ENCODE peak calls at places on chromosome 18, in nine cellular contexts. O is T-helper 17 cell; V is MM.1S; F is SK-MEL-5; S is tibial artery; Y is cardiac fibroblast; U is AML-193; E is M059J; X is stimulated activated CD4-positive, alpha-beta T cell treated with anti-CD3 and anti-CD28 coated beads, Interleukin-4, amount 100 ng/mL, for 48 hours. P is an unnamed sample.

GRCh38 chr18:51054764-51055163 is 24.8 kb downstream of the SMAD4 start:
- DNase-seq in O (no peak), V (no peak), F (no peak), S (no peak), Y (peak), U (no peak), E (peak), X (no peak), P (no peak)

GRCh38 chr18:52242711-52243110 is 97.3 kb upstream of the DCC start:
- DNase-seq in O (no peak), V (no peak), F (no peak), S (no peak), Y (peak), U (no peak), E (no peak), X (no peak), P (no peak)

GRCh38 chr18:23170137-23170536 is 34.9 kb downstream of the CABLES1 start:
- DNase-seq in O (no peak), V (no peak), F (no peak), S (no peak), Y (no peak), U (no peak), E (no peak), X (no peak), P (no peak)

GRCh38 chr18:63963610-63964256 is 6.1 kb upstream of the SERPINB8 start:
- DNase-seq in O (no peak), V (peak), F (peak), S (no peak), Y (peak), U (peak), E (peak), X (peak), P (no peak)

GRCh38 chr18:5444847-5445246 is 99.0 kb downstream of the EPB41L3 start:
- DNase-seq in O (no peak), V (no peak), F (no peak), S (no peak), Y (no peak), U (no peak), E (no peak), X (no peak), P (no peak)

GRCh38 chr18:55401275-55401620 is 186.7 kb downstream of the TCF4 start:
- DNase-seq in O (no peak), V (no peak), F (no peak), S (no peak), Y (no peak), U (no peak), E (no peak), X (no peak), P (no peak)

GRCh38 chr18:74803117-74803516 is 205.4 kb downstream of the ZNF407 start:
- DNase-seq in O (no peak), V (no peak), F (no peak), S (no peak), Y (no peak), U (no peak), E (no peak), X (no peak), P (no peak)

GRCh38 chr18:44693030-44693784 is 12.5 kb downstream of the SETBP1 start:
- DNase-seq in O (no peak), V (no peak), F (no peak), S (no peak), Y (no peak), U (no peak), E (peak), X (no peak), P (no peak)

GRCh38 chr18:58572680-58573079 is 56.2 kb downstream of the ALPK2 start:
- DNase-seq in O (no peak), V (no peak), F (no peak), S (no peak), Y (no peak), U (no peak), E (no peak), X (no peak), P (no peak)

GRCh38 chr18:2986150-2986865 is 26.6 kb downstream of the LPIN2 start:
- DNase-seq in O (no peak), V (no peak), F (no peak), S (no peak), Y (peak), U (no peak), E (no peak), X (no peak), P (no peak)

GRCh38 chr18:77250926-77251729 is 1.5 kb downstream of the GALR1 start:
- DNase-seq in O (no peak), V (no peak), F (no peak), S (no peak), Y (peak), U (no peak), E (no peak), X (no peak), P (no peak)

GRCh38 chr18:51098082-51098481 is 68.1 kb downstream of the SMAD4 start:
- DNase-seq in O (no peak), V (no peak), F (no peak), S (no peak), Y (no peak), U (no peak), E (no peak), X (no peak), P (no peak)

GRCh38 chr18:49566985-49567384 is 5.1 kb downstream of the LIPG start:
- DNase-seq in O (no peak), V (no peak), F (no peak), S (no peak), Y (no peak), U (no peak), E (no peak), X (no peak), P (no peak)

GRCh38 chr18:56221195-56222065 is 417.0 kb downstream of the TXNL1 start:
- DNase-seq in O (no peak), V (no peak), F (no peak), S (no peak), Y (no peak), U (no peak), E (peak), X (no peak), P (no peak)

GRCh38 chr18:36448384-36449290 is 151.1 kb downstream of the FHOD3 start:
- DNase-seq in O (no peak), V (no peak), F (no peak), S (no peak), Y (no peak), U (no peak), E (no peak), X (no peak), P (no peak)

GRCh38 chr18:45522371-45522770 is 92.9 kb upstream of the SLC14A2 start:
- DNase-seq in O (no peak), V (no peak), F (no peak), S (peak), Y (peak), U (no peak), E (peak), X (no peak), P (no peak)

GRCh38 chr18:80247403-80247916 is at the start of gene PARD6G:
- DNase-seq in O (peak), V (peak), F (peak), S (peak), Y (peak), U (no peak), E (peak), X (peak), P (peak)

GRCh38 chr18:27214831-27215230 is 29.7 kb upstream of the CHST9 start:
- DNase-seq in O (no peak), V (no peak), F (no peak), S (no peak), Y (no peak), U (no peak), E (no peak), X (no peak), P (no peak)

GRCh38 chr18:7084080-7084765 is 33.4 kb downstream of the LAMA1 start:
- DNase-seq in O (no peak), V (no peak), F (peak), S (no peak), Y (peak), U (no peak), E (peak), X (no peak), P (no peak)

GRCh38 chr18:78330761-78331160 is 648.9 kb upstream of the SALL3 start:
- DNase-seq in O (no peak), V (no peak), F (no peak), S (no peak), Y (no peak), U (no peak), E (peak), X (no peak), P (no peak)

GRCh38 chr18:8776013-8776515 is 70.7 kb downstream of the MTCL1 start:
- DNase-seq in O (no peak), V (no peak), F (no peak), S (no peak), Y (no peak), U (no peak), E (no peak), X (no peak), P (no peak)

GRCh38 chr18:27377251-27377650 is 192.1 kb upstream of the CHST9 start:
- DNase-seq in O (no peak), V (no peak), F (no peak), S (no peak), Y (no peak), U (no peak), E (peak), X (no peak), P (no peak)

GRCh38 chr18:3612315-3612714 is 162.3 kb downstream of the TGIF1 start:
- DNase-seq in O (no peak), V (no peak), F (peak), S (no peak), Y (no peak), U (no peak), E (peak), X (no peak), P (peak)

GRCh38 chr18:50819727-50820378 is at the start of gene MRO:
- DNase-seq in O (peak), V (peak), F (peak), S (peak), Y (peak), U (peak), E (peak), X (peak), P (peak)

GRCh38 chr18:63683152-63683551 is 19.6 kb upstream of the SERPINB11 start:
- DNase-seq in O (no peak), V (no peak), F (no peak), S (no peak), Y (peak), U (no peak), E (peak), X (no peak), P (no peak)

GRCh38 chr18:61554117-61554776 is 221.0 kb downstream of the CDH20 start:
- DNase-seq in O (peak), V (no peak), F (no peak), S (no peak), Y (no peak), U (no peak), E (no peak), X (no peak), P (no peak)

GRCh38 chr18:34767601-34768027 is 57.5 kb downstream of the DTNA start:
- DNase-seq in O (no peak), V (no peak), F (no peak), S (no peak), Y (peak), U (no peak), E (peak), X (no peak), P (no peak)

GRCh38 chr18:56067216-56067611 is 479.2 kb upstream of the TCF4 start:
- DNase-seq in O (no peak), V (no peak), F (peak), S (no peak), Y (no peak), U (no peak), E (no peak), X (no peak), P (no peak)

GRCh38 chr18:58228762-58229161 is 184.7 kb downstream of the NEDD4L start:
- DNase-seq in O (no peak), V (no peak), F (no peak), S (no peak), Y (no peak), U (no peak), E (no peak), X (no peak), P (no peak)

P was measured in suprapubic skin.